ENCODE peak calls at places on chromosomes 12 and 14, in six cellular contexts. One of them, this sample, is unnamed.

GRCh38 chr14:59638885-59639284 is 62.3 kb upstream of the CCDC175 start:
- DNase-seq in DND-41: no peak
- DNase-seq in stimulated activated CD4-positive, alpha-beta T cell treated with anti-CD3 and anti-CD28 coated beads, Interleukin-15, amount 100 ng/mL, for 1 hour: no peak
- DNase-seq in neural crest cell: no peak
- DNase-seq in NCI-H1417: no peak
- DNase-seq in activated T-cell treated with anti-CD3 and anti-CD28 coated beads for 24 hours: no peak
- DNase-seq in this sample: no peak

GRCh38 chr12:76738824-76739579 is 24.9 kb upstream of the ZDHHC17 start:
- DNase-seq in DND-41: no peak
- DNase-seq in activated T-cell treated with anti-CD3 and anti-CD28 coated beads for 24 hours: no peak
- DNase-seq in NCI-H1417: no peak
- DNase-seq in neural crest cell: no peak
- DNase-seq in stimulated activated CD4-positive, alpha-beta T cell treated with anti-CD3 and anti-CD28 coated beads, Interleukin-15, amount 100 ng/mL, for 1 hour: no peak
- DNase-seq in this sample: no peak

GRCh38 chr12:108734200-108734906 is 3.0 kb upstream of the CORO1C start:
- DNase-seq in NCI-H1417: no peak
- DNase-seq in activated T-cell treated with anti-CD3 and anti-CD28 coated beads for 24 hours: no peak
- DNase-seq in stimulated activated CD4-positive, alpha-beta T cell treated with anti-CD3 and anti-CD28 coated beads, Interleukin-15, amount 100 ng/mL, for 1 hour: no peak
- DNase-seq in neural crest cell: no peak
- DNase-seq in DND-41: no peak
- DNase-seq in this sample: no peak

GRCh38 chr12:17661250-17661649 is 428.7 kb downstream of the RERGL start:
- DNase-seq in NCI-H1417: no peak
- DNase-seq in activated T-cell treated with anti-CD3 and anti-CD28 coated beads for 24 hours: no peak
- DNase-seq in neural crest cell: no peak
- DNase-seq in stimulated activated CD4-positive, alpha-beta T cell treated with anti-CD3 and anti-CD28 coated beads, Interleukin-15, amount 100 ng/mL, for 1 hour: no peak
- DNase-seq in DND-41: no peak
- DNase-seq in this sample: no peak

GRCh38 chr14:29738950-29739349 is 188.7 kb downstream of the PRKD1 start:
- DNase-seq in NCI-H1417: no peak
- DNase-seq in neural crest cell: no peak
- DNase-seq in DND-41: no peak
- DNase-seq in activated T-cell treated with anti-CD3 and anti-CD28 coated beads for 24 hours: no peak
- DNase-seq in stimulated activated CD4-positive, alpha-beta T cell treated with anti-CD3 and anti-CD28 coated beads, Interleukin-15, amount 100 ng/mL, for 1 hour: no peak
- DNase-seq in this sample: no peak

GRCh38 chr12:124388679-124389536 is 94.0 kb downstream of the RFLNA start:
- DNase-seq in neural crest cell: peak; percentile 48
- DNase-seq in DND-41: no peak
- DNase-seq in activated T-cell treated with anti-CD3 and anti-CD28 coated beads for 24 hours: peak; percentile 48
- DNase-seq in stimulated activated CD4-positive, alpha-beta T cell treated with anti-CD3 and anti-CD28 coated beads, Interleukin-15, amount 100 ng/mL, for 1 hour: peak; percentile 31
- DNase-seq in NCI-H1417: peak; percentile 78
- DNase-seq in this sample: peak; percentile 78

GRCh38 chr14:89952581-89952980 is 1.9 kb downstream of the EFCAB11 start:
- DNase-seq in NCI-H1417: no peak
- DNase-seq in activated T-cell treated with anti-CD3 and anti-CD28 coated beads for 24 hours: no peak
- DNase-seq in stimulated activated CD4-positive, alpha-beta T cell treated with anti-CD3 and anti-CD28 coated beads, Interleukin-15, amount 100 ng/mL, for 1 hour: no peak
- DNase-seq in DND-41: no peak
- DNase-seq in neural crest cell: no peak
- DNase-seq in this sample: no peak

GRCh38 chr14:105401699-105402098 is 3.4 kb downstream of the TEX22 start:
- DNase-seq in stimulated activated CD4-positive, alpha-beta T cell treated with anti-CD3 and anti-CD28 coated beads, Interleukin-15, amount 100 ng/mL, for 1 hour: no peak
- DNase-seq in NCI-H1417: no peak
- DNase-seq in activated T-cell treated with anti-CD3 and anti-CD28 coated beads for 24 hours: no peak
- DNase-seq in neural crest cell: no peak
- DNase-seq in DND-41: no peak
- DNase-seq in this sample: no peak

GRCh38 chr12:121537814-121538698 is 42.8 kb downstream of the KDM2B start:
- DNase-seq in stimulated activated CD4-positive, alpha-beta T cell treated with anti-CD3 and anti-CD28 coated beads, Interleukin-15, amount 100 ng/mL, for 1 hour: no peak
- DNase-seq in DND-41: no peak
- DNase-seq in neural crest cell: peak; percentile 20
- DNase-seq in NCI-H1417: peak; percentile 57
- DNase-seq in activated T-cell treated with anti-CD3 and anti-CD28 coated beads for 24 hours: no peak
- DNase-seq in this sample: peak; percentile 65

GRCh38 chr14:94888108-94888507 is 118.2 kb upstream of the GSC start:
- DNase-seq in neural crest cell: no peak
- DNase-seq in NCI-H1417: peak; percentile 16
- DNase-seq in activated T-cell treated with anti-CD3 and anti-CD28 coated beads for 24 hours: no peak
- DNase-seq in stimulated activated CD4-positive, alpha-beta T cell treated with anti-CD3 and anti-CD28 coated beads, Interleukin-15, amount 100 ng/mL, for 1 hour: no peak
- DNase-seq in DND-41: no peak
- DNase-seq in this sample: no peak

GRCh38 chr14:56949828-56950227 is 139.5 kb upstream of the OTX2 start:
- DNase-seq in DND-41: no peak
- DNase-seq in stimulated activated CD4-positive, alpha-beta T cell treated with anti-CD3 and anti-CD28 coated beads, Interleukin-15, amount 100 ng/mL, for 1 hour: no peak
- DNase-seq in neural crest cell: no peak
- DNase-seq in activated T-cell treated with anti-CD3 and anti-CD28 coated beads for 24 hours: no peak
- DNase-seq in NCI-H1417: no peak
- DNase-seq in this sample: no peak

GRCh38 chr14:52327374-52328226 is 13.5 kb downstream of the PTGER2 start:
- DNase-seq in DND-41: no peak
- DNase-seq in activated T-cell treated with anti-CD3 and anti-CD28 coated beads for 24 hours: no peak
- DNase-seq in stimulated activated CD4-positive, alpha-beta T cell treated with anti-CD3 and anti-CD28 coated beads, Interleukin-15, amount 100 ng/mL, for 1 hour: no peak
- DNase-seq in NCI-H1417: peak; percentile 32
- DNase-seq in neural crest cell: no peak
- DNase-seq in this sample: no peak

This sample was measured in nephron progenitor cell.